ENCODE peak calls at places on chromosomes 16 and 17, in four cellular contexts. M is H1, L is uterus, T is DND-41. F is an unnamed sample. For H3K36me3 and H3K9me3, the result is how much of the 10 kb centered on the place peaks cover.

GRCh38 chr17:65537343-65537844 is 24.1 kb downstream of the AXIN2 start:
- DNase-seq in M (no peak), L (no peak), T (no peak), F (no peak)

GRCh38 chr16:88383401-88384221 is 852 bp downstream of the ZNF469 start:
- DNase-seq in M (no peak), L (peak), T (no peak), F (no peak)

GRCh38 chr17:1533649-1534325 is 17.4 kb upstream of the INPP5K start:
- DNase-seq in M (no peak), L (no peak), T (no peak), F (no peak)

GRCh38 chr16:58299757-58300349 is 5.0 kb upstream of the PRSS54 start:
- DNase-seq in M (peak), L (no peak), T (peak), F (no peak)

GRCh38 chr17:49431743-49432142 is 17.1 kb upstream of the PHB1 start:
- DNase-seq in M (no peak), L (no peak), T (no peak), F (no peak)

GRCh38 chr16:4006441-4006989 is 109.7 kb downstream of the ADCY9 start:
- DNase-seq in M (no peak), L (no peak), T (no peak), F (no peak)

GRCh38 chr17:29156781-29157180 is 23.4 kb downstream of the MYO18A start:
- DNase-seq in M (no peak), L (no peak), T (no peak), F (no peak)

GRCh38 chr16:87060026-87060986 is 256.9 kb downstream of the C16orf95 start:
- DNase-seq in M (no peak), L (no peak), T (no peak), F (no peak)

GRCh38 chr16:11833951-11834695 is 17.2 kb downstream of the RSL1D1 start:
- DNase-seq in M (no peak), L (no peak), T (no peak), F (no peak)

GRCh38 chr16:21952793-21953540 is at the start of gene UQCRC2:
- DNase-seq in M (peak), L (peak), T (peak), F (peak)

GRCh38 chr16:21952040-21952792 is 945 bp upstream of the UQCRC2 start:
- DNase-seq in M (no peak), L (peak), T (peak), F (peak)

GRCh38 chr16:21953541-21953902 is 361 bp downstream of the UQCRC2 start:
- DNase-seq in M (no peak), L (no peak), T (no peak), F (no peak)

GRCh38 chr16:21949713-21950260 is 3.4 kb upstream of the UQCRC2 start:
- DNase-seq in M (no peak), L (no peak), T (no peak), F (no peak)

DNA sequence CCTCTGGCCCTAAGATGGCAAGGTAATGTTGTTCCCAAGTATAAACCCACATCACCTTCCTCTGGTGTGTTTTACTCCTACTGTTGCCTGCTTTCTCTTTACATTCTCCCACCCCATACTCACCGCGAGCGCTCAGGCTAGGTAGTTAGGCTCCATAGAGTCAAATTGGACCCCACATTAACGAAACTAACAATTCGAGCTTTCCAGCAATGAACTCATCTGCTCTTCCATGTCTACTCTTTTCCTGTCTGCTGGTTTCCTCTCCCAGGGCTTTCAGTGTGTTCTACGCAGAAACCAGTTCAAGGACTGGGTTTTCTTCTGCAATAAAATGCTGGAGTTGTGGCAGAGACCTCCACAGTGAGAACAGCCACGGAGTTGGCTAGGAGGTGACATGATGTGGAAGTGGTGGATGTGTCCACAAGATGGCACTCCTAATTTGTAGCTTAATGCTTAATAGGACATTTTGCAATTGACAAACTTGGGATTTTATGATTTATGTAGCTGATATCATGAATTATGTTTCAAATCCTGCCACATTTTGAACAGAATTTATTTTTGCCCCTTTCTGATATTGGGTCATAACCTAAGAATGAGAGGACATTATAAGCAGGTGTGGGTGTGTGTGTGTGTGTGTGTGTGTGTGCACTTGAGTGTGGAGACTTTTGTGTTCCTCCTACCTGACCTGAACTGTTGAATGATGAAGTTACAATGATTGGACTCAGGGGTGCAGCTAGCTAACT is 2.2 kb upstream of the UQCRC2 start:
- DNase-seq in M (no peak), L (no peak), T (peak), F (no peak)
- TF ChIP-seq CTCF in M (peak), L (no peak), T (peak), F (no peak)

DNA sequence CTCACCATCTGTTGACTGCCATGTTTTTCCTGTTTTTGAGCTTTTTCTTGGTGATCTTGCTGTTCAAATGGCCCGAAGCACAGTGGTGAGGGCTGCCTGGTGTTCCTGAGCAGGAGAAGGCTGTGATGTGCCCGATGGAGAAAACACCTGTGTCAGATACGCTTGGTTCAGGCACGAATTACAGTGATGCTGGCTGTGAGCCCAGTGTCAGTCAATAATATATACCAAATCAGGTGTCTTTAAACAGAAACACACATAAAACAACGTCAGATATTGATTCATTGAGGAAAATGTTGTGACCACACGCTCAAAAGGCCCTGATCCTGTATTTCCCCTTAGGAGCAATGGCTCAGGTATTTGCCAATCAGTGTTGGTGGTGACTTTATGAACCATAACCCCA is 111.7 kb downstream of the SDR42E1 start:
- DNase-seq in M (no peak), L (no peak), T (no peak), F (no peak)
- H3K36me3 ChIP-seq in M (under half), L (under half), T (under half), F (under half)

GRCh38 chr17:372157-373152 is 19.8 kb upstream of the RPH3AL start:
- DNase-seq in M (no peak), L (no peak), T (no peak), F (no peak)
- H3K9me3 ChIP-seq in M (under half), L (under half), T (under half), F (under half)

DNA sequence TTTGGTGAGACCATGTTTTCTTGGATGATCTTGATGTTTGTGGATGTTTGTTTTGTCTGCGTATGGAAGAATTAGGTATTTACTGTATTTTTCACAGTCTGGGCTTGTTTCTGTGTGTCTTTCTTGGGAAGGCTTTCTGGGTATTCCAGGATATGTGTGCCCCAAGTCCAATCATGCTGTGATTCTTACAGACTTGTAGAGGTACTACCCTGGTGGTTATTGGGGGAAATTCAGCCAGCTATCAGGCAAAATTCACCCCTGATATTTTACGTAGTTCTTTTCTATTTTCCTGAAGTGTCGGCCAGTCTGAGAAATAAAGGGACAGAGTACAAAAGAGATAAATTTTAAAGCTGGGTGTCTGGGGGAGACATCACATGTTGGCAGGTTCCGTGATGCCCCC is 33.4 kb upstream of the ARL4D start:
- DNase-seq in M (no peak), L (no peak), T (no peak), F (no peak)
- TF ChIP-seq CTCF in M (no peak), L (no peak), T (no peak), F (no peak)

GRCh38 chr16:67449739-67450138 is 18.8 kb downstream of the HSD11B2 start:
- DNase-seq in M (no peak), L (no peak), T (no peak), F (no peak)
- H3K36me3 ChIP-seq in M (under half), L (under half), T (under half), F (under half)

GRCh38 chr16:70481929-70482536 is 27.6 kb downstream of the FCSK start:
- DNase-seq in M (no peak), L (no peak), T (no peak), F (no peak)
- H3K9me3 ChIP-seq in M (under half), L (under half), T (under half), F (under half)

GRCh38 chr16:57071840-57072541 is 20.4 kb upstream of the CPNE2 start:
- DNase-seq in M (no peak), L (no peak), T (no peak), F (no peak)
- TF ChIP-seq CTCF in M (no peak), L (no peak), T (no peak), F (no peak)

DNA sequence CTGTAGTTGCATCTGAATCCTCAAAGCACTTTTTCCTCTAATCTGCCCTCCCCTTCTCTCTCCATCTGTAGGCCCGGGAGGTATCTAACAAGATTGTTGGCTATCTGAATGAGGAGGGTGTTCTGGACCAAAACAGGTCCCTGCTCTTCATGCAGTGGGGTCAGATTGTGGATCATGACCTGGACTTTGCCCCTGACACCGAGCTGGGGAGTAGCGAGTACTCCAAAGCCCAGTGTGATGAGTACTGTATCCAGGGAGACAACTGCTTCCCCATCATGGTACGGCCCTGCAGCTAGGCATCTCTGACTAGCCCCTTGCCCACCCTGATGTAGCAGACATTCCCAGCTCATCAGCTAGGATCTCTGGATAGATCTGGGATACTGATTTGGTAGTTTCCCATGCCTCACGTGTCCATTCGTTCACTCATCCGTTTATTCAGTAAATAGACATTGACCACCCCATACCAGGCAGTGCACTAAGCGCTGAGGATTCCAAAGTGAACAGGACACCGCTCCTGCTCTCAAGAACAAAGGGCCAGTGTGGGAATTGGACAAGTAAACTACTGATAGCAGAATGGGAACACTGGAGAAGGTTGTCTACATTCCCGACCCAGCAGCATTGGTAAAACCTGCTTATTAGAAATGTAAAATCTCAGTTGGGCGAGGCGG is 12.1 kb downstream of the LPO start:
- DNase-seq in M (no peak), L (no peak), T (no peak), F (no peak)
- H3K36me3 ChIP-seq in M (under half), L (under half), T (under half), F (under half)

GRCh38 chr17:70857351-70857750 is 688.0 kb downstream of the KCNJ2 start:
- DNase-seq in M (no peak), L (no peak), T (no peak), F (no peak)
- H3K9me3 ChIP-seq in M (under half), L (under half), T (under half), F (under half)

GRCh38 chr17:82371333-82372062 is at the start of gene UTS2R:
- DNase-seq in M (no peak), L (no peak), T (no peak), F (no peak)

GRCh38 chr17:82372591-82373452 is 1.3 kb downstream of the UTS2R start:
- DNase-seq in M (no peak), L (no peak), T (no peak), F (no peak)

GRCh38 chr17:82372063-82372590 is 562 bp downstream of the UTS2R start:
- DNase-seq in M (no peak), L (no peak), T (no peak), F (no peak)

GRCh38 chr17:82369211-82369610 is 2.4 kb upstream of the UTS2R start:
- DNase-seq in M (no peak), L (no peak), T (no peak), F (no peak)

DNA sequence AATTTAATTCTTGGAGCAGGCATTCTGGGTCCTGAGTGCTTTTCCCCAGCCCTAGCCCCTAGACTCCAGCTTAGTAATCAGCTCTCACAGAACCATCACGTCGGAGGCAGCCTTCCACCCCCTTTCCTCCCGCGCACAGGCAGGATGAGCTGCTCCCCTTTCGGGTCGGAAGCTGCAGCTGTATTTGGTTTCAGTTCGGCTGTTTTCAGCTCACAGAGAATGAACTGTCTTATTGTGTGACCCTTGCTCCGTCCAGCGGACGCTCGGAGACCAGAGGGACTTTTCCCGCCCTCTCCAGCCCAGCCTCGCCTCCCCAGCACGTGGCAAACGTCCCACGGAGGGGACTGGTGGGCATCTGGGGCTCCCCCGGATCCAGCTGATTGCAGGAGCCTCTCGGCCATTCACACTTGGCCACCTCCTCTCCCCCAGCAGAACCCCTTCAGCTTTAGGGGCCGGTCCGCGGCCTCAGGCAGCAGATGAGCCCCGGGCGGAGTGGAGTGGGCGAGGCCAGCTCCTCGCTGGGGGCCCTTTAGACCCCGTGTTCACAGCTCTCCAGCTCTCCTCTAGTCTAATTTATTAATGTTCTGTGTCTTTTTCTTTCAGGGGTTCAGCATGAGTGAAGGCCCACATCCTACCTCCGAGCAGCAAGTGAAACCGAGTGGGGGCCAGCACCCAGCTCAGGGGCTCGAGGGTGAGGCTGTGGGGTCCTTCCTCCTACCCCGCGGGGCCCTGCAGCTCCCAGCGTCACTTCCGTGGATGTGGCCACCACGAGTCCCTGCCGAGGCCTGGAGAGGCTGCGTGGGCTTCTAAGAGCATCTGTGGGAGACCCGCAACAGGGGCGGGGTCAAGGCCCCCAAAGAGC is 863 bp upstream of the UTS2R start:
- DNase-seq in M (no peak), L (no peak), T (no peak), F (no peak)
- TF ChIP-seq CTCF in M (no peak), L (no peak), T (no peak), F (no peak)